ENCODE peak calls at places on chromosomes 3 and 15, in ten cellular contexts. One of them, this sample, is unnamed.

GRCh38 chr15:65980824-65981456 is 111.6 kb downstream of the RAB11A start:
- DNase-seq in transverse colon: peak; percentile 71
- DNase-seq in HL-60: peak; percentile 27
- DNase-seq in sigmoid colon: no peak
- DNase-seq in Jurkat, Clone E6-1: peak; percentile 24
- DNase-seq in WERI-Rb-1: peak; percentile 83
- DNase-seq in endothelial cell of umbilical vein: peak; percentile 52
- DNase-seq in cardiac muscle cell: peak; percentile 74
- DNase-seq in fibroblast of pulmonary artery: peak; percentile 78
- DNase-seq in CD8-positive, alpha-beta T cell: no peak
- DNase-seq in this sample: peak; percentile 96

GRCh38 chr3:124993462-124993861 is 58.9 kb upstream of the MUC13 start:
- DNase-seq in HL-60: no peak
- DNase-seq in sigmoid colon: peak; percentile 78
- DNase-seq in transverse colon: no peak
- DNase-seq in cardiac muscle cell: no peak
- DNase-seq in Jurkat, Clone E6-1: no peak
- DNase-seq in endothelial cell of umbilical vein: no peak
- DNase-seq in fibroblast of pulmonary artery: peak; percentile 63
- DNase-seq in CD8-positive, alpha-beta T cell: no peak
- DNase-seq in WERI-Rb-1: no peak
- DNase-seq in this sample: no peak

GRCh38 chr15:36883705-36884355 is 216.5 kb downstream of the MEIS2 start:
- DNase-seq in HL-60: peak; percentile 84
- DNase-seq in fibroblast of pulmonary artery: peak; percentile 94
- DNase-seq in sigmoid colon: peak; percentile 96
- DNase-seq in endothelial cell of umbilical vein: peak; percentile 79
- DNase-seq in transverse colon: peak; percentile 82
- DNase-seq in CD8-positive, alpha-beta T cell: no peak
- DNase-seq in Jurkat, Clone E6-1: peak; percentile 58
- DNase-seq in WERI-Rb-1: peak; percentile 95
- DNase-seq in cardiac muscle cell: peak; percentile 97
- DNase-seq in this sample: peak; percentile 95

GRCh38 chr3:45224824-45225464 is 1.1 kb downstream of the TMEM158 start:
- DNase-seq in transverse colon: peak; percentile 74
- DNase-seq in endothelial cell of umbilical vein: peak; percentile 64
- DNase-seq in HL-60: peak; percentile 64
- DNase-seq in CD8-positive, alpha-beta T cell: no peak
- DNase-seq in cardiac muscle cell: peak; percentile 82
- DNase-seq in Jurkat, Clone E6-1: no peak
- DNase-seq in fibroblast of pulmonary artery: peak; percentile 77
- DNase-seq in sigmoid colon: peak; percentile 82
- DNase-seq in WERI-Rb-1: peak; percentile 86
- DNase-seq in this sample: peak; percentile 95

GRCh38 chr15:68149059-68149458 is 56.1 kb downstream of the CALML4 start:
- DNase-seq in WERI-Rb-1: no peak
- DNase-seq in HL-60: no peak
- DNase-seq in Jurkat, Clone E6-1: no peak
- DNase-seq in CD8-positive, alpha-beta T cell: no peak
- DNase-seq in transverse colon: no peak
- DNase-seq in endothelial cell of umbilical vein: no peak
- DNase-seq in cardiac muscle cell: no peak
- DNase-seq in fibroblast of pulmonary artery: peak; percentile 22
- DNase-seq in sigmoid colon: no peak
- DNase-seq in this sample: no peak

GRCh38 chr3:32177702-32178198 is 60.7 kb upstream of the CMTM8 start:
- DNase-seq in HL-60: peak; percentile 77
- DNase-seq in cardiac muscle cell: peak; percentile 88
- DNase-seq in fibroblast of pulmonary artery: peak; percentile 92
- DNase-seq in CD8-positive, alpha-beta T cell: no peak
- DNase-seq in transverse colon: peak; percentile 67
- DNase-seq in endothelial cell of umbilical vein: peak; percentile 91
- DNase-seq in Jurkat, Clone E6-1: peak; percentile 23
- DNase-seq in sigmoid colon: no peak
- DNase-seq in WERI-Rb-1: peak; percentile 83
- DNase-seq in this sample: peak; percentile 94

GRCh38 chr3:142875099-142875498 is 13.8 kb downstream of the PCOLCE2 start:
- DNase-seq in CD8-positive, alpha-beta T cell: no peak
- DNase-seq in WERI-Rb-1: no peak
- DNase-seq in transverse colon: no peak
- DNase-seq in Jurkat, Clone E6-1: no peak
- DNase-seq in cardiac muscle cell: no peak
- DNase-seq in sigmoid colon: no peak
- DNase-seq in HL-60: no peak
- DNase-seq in endothelial cell of umbilical vein: no peak
- DNase-seq in fibroblast of pulmonary artery: no peak
- DNase-seq in this sample: no peak

GRCh38 chr3:9552252-9552999 is 1.2 kb downstream of the LHFPL4 start:
- DNase-seq in sigmoid colon: no peak
- DNase-seq in Jurkat, Clone E6-1: no peak
- DNase-seq in transverse colon: peak; percentile 16
- DNase-seq in CD8-positive, alpha-beta T cell: no peak
- DNase-seq in fibroblast of pulmonary artery: peak; percentile 68
- DNase-seq in WERI-Rb-1: peak; percentile 60
- DNase-seq in endothelial cell of umbilical vein: peak; percentile 45
- DNase-seq in HL-60: peak; percentile 23
- DNase-seq in cardiac muscle cell: peak; percentile 84
- DNase-seq in this sample: peak; percentile 96

GRCh38 chr3:138202945-138203701 is 16.0 kb downstream of the ARMC8 start:
- DNase-seq in transverse colon: no peak
- DNase-seq in Jurkat, Clone E6-1: peak; percentile 59
- DNase-seq in CD8-positive, alpha-beta T cell: no peak
- DNase-seq in fibroblast of pulmonary artery: no peak
- DNase-seq in endothelial cell of umbilical vein: no peak
- DNase-seq in WERI-Rb-1: no peak
- DNase-seq in cardiac muscle cell: no peak
- DNase-seq in sigmoid colon: no peak
- DNase-seq in HL-60: no peak
- DNase-seq in this sample: no peak

GRCh38 chr3:62708642-62709041 is 166.6 kb downstream of the CADPS start:
- DNase-seq in sigmoid colon: no peak
- DNase-seq in Jurkat, Clone E6-1: no peak
- DNase-seq in HL-60: no peak
- DNase-seq in transverse colon: no peak
- DNase-seq in WERI-Rb-1: peak; percentile 71
- DNase-seq in fibroblast of pulmonary artery: no peak
- DNase-seq in endothelial cell of umbilical vein: no peak
- DNase-seq in cardiac muscle cell: no peak
- DNase-seq in CD8-positive, alpha-beta T cell: no peak
- DNase-seq in this sample: peak; percentile 47

GRCh38 chr3:143098032-143098764 is 21.4 kb upstream of the CHST2 start:
- DNase-seq in Jurkat, Clone E6-1: no peak
- DNase-seq in sigmoid colon: no peak
- DNase-seq in fibroblast of pulmonary artery: no peak
- DNase-seq in CD8-positive, alpha-beta T cell: no peak
- DNase-seq in cardiac muscle cell: no peak
- DNase-seq in WERI-Rb-1: no peak
- DNase-seq in endothelial cell of umbilical vein: no peak
- DNase-seq in HL-60: no peak
- DNase-seq in transverse colon: no peak
- DNase-seq in this sample: no peak

GRCh38 chr3:126493731-126494130 is 18.0 kb upstream of the ZXDC start:
- DNase-seq in Jurkat, Clone E6-1: peak; percentile 83
- DNase-seq in HL-60: peak; percentile 69
- DNase-seq in transverse colon: no peak
- DNase-seq in sigmoid colon: no peak
- DNase-seq in fibroblast of pulmonary artery: no peak
- DNase-seq in WERI-Rb-1: peak; percentile 49
- DNase-seq in endothelial cell of umbilical vein: no peak
- DNase-seq in CD8-positive, alpha-beta T cell: no peak
- DNase-seq in cardiac muscle cell: no peak
- DNase-seq in this sample: no peak

GRCh38 chr3:186219211-186219638 is 110.3 kb upstream of the ETV5 start:
- DNase-seq in sigmoid colon: no peak
- DNase-seq in fibroblast of pulmonary artery: no peak
- DNase-seq in HL-60: no peak
- DNase-seq in CD8-positive, alpha-beta T cell: no peak
- DNase-seq in Jurkat, Clone E6-1: peak; percentile 69
- DNase-seq in transverse colon: no peak
- DNase-seq in endothelial cell of umbilical vein: no peak
- DNase-seq in cardiac muscle cell: no peak
- DNase-seq in WERI-Rb-1: peak; percentile 15
- DNase-seq in this sample: no peak
- H3K4me3 ChIP-seq in sigmoid colon: no peak overlapping the region
- H3K4me3 ChIP-seq in fibroblast of pulmonary artery: no peak overlapping the region
- H3K4me3 ChIP-seq in HL-60: no peak overlapping the region
- H3K4me3 ChIP-seq in CD8-positive, alpha-beta T cell: no peak overlapping the region
- H3K4me3 ChIP-seq in Jurkat, Clone E6-1: no peak overlapping the region
- H3K4me3 ChIP-seq in transverse colon: no peak overlapping the region
- H3K4me3 ChIP-seq in endothelial cell of umbilical vein: no peak overlapping the region
- H3K4me3 ChIP-seq in cardiac muscle cell: no peak overlapping the region
- H3K4me3 ChIP-seq in WERI-Rb-1: no peak overlapping the region
- H3K4me3 ChIP-seq in this sample: no peak overlapping the region

DNA sequence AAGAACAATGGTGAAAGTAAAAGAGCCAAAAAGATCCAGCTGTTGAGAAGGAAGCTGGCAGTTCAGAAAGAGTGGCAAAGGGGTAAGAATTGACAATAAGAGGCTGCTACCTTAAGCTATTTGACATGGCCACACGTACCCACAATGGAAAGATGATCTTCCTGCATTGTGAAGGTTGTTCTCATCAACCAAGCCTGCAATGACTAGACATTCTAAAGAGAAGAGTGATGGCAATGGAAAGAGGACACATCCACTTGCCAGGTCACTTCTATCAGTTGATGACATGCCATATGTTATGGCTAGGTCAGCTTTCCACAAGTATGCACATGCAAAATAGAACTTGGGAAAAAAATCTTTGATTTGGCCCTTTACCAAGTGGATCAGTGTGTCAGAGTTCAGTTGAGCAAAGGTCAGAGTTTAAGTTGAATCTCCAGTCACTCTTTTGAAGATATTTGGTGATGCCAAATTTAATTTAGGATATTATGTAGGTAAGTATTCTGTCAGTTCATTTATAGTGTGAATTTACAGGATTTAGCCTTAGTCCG is 105.0 kb upstream of the FLNB start:
- DNase-seq in cardiac muscle cell: no peak
- DNase-seq in WERI-Rb-1: no peak
- DNase-seq in CD8-positive, alpha-beta T cell: no peak
- DNase-seq in Jurkat, Clone E6-1: no peak
- DNase-seq in sigmoid colon: no peak
- DNase-seq in endothelial cell of umbilical vein: no peak
- DNase-seq in HL-60: no peak
- DNase-seq in fibroblast of pulmonary artery: no peak
- DNase-seq in transverse colon: no peak
- DNase-seq in this sample: no peak
- H3K4me3 ChIP-seq in cardiac muscle cell: no peak overlapping the region
- H3K4me3 ChIP-seq in WERI-Rb-1: no peak overlapping the region
- H3K4me3 ChIP-seq in CD8-positive, alpha-beta T cell: no peak overlapping the region
- H3K4me3 ChIP-seq in Jurkat, Clone E6-1: no peak overlapping the region
- H3K4me3 ChIP-seq in sigmoid colon: no peak overlapping the region
- H3K4me3 ChIP-seq in endothelial cell of umbilical vein: no peak overlapping the region
- H3K4me3 ChIP-seq in HL-60: no peak overlapping the region
- H3K4me3 ChIP-seq in fibroblast of pulmonary artery: no peak overlapping the region
- H3K4me3 ChIP-seq in transverse colon: no peak overlapping the region
- H3K4me3 ChIP-seq in this sample: no peak overlapping the region

DNA sequence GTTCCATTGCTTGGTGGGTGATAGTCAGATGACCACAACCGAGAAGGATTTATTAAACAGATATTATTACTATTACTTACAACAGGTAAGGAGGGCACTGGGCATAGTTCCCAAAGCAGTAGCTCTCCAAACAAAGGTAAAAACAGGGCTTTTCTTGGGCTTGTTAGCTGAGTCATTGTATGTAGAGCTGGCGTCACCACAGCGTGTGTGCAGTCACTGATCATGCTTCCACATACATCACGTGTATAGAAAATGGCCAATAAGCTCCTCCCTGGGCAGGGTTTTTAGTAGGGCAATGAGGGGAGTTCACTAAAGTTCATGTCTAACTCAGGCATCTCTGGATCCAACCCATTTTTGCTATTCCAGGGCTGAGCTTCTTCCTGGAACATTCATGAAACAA is 5.8 kb upstream of the SAMMSON start:
- DNase-seq in cardiac muscle cell: no peak
- DNase-seq in CD8-positive, alpha-beta T cell: no peak
- DNase-seq in endothelial cell of umbilical vein: no peak
- DNase-seq in fibroblast of pulmonary artery: no peak
- DNase-seq in Jurkat, Clone E6-1: no peak
- DNase-seq in WERI-Rb-1: no peak
- DNase-seq in HL-60: no peak
- DNase-seq in sigmoid colon: no peak
- DNase-seq in transverse colon: no peak
- DNase-seq in this sample: no peak
- H3K4me3 ChIP-seq in cardiac muscle cell: no peak overlapping the region
- H3K4me3 ChIP-seq in CD8-positive, alpha-beta T cell: no peak overlapping the region
- H3K4me3 ChIP-seq in endothelial cell of umbilical vein: no peak overlapping the region
- H3K4me3 ChIP-seq in fibroblast of pulmonary artery: no peak overlapping the region
- H3K4me3 ChIP-seq in Jurkat, Clone E6-1: no peak overlapping the region
- H3K4me3 ChIP-seq in WERI-Rb-1: no peak overlapping the region
- H3K4me3 ChIP-seq in HL-60: no peak overlapping the region
- H3K4me3 ChIP-seq in sigmoid colon: no peak overlapping the region
- H3K4me3 ChIP-seq in transverse colon: no peak overlapping the region
- H3K4me3 ChIP-seq in this sample: no peak overlapping the region

GRCh38 chr3:173743111-173743510 is 345.6 kb downstream of the NLGN1 start:
- DNase-seq in endothelial cell of umbilical vein: peak; percentile 50
- DNase-seq in fibroblast of pulmonary artery: no peak
- DNase-seq in sigmoid colon: no peak
- DNase-seq in Jurkat, Clone E6-1: no peak
- DNase-seq in CD8-positive, alpha-beta T cell: no peak
- DNase-seq in WERI-Rb-1: no peak
- DNase-seq in transverse colon: no peak
- DNase-seq in cardiac muscle cell: no peak
- DNase-seq in HL-60: no peak
- DNase-seq in this sample: no peak

GRCh38 chr3:173742491-173742890 is 344.9 kb downstream of the NLGN1 start:
- DNase-seq in WERI-Rb-1: no peak
- DNase-seq in sigmoid colon: no peak
- DNase-seq in endothelial cell of umbilical vein: peak; percentile 17
- DNase-seq in CD8-positive, alpha-beta T cell: no peak
- DNase-seq in cardiac muscle cell: no peak
- DNase-seq in HL-60: no peak
- DNase-seq in Jurkat, Clone E6-1: no peak
- DNase-seq in fibroblast of pulmonary artery: no peak
- DNase-seq in transverse colon: no peak
- DNase-seq in this sample: no peak

GRCh38 chr3:173744479-173744878 is 346.9 kb downstream of the NLGN1 start:
- DNase-seq in fibroblast of pulmonary artery: no peak
- DNase-seq in HL-60: no peak
- DNase-seq in cardiac muscle cell: no peak
- DNase-seq in Jurkat, Clone E6-1: no peak
- DNase-seq in endothelial cell of umbilical vein: peak; percentile 76
- DNase-seq in CD8-positive, alpha-beta T cell: no peak
- DNase-seq in sigmoid colon: no peak
- DNase-seq in WERI-Rb-1: no peak
- DNase-seq in transverse colon: no peak
- DNase-seq in this sample: no peak

GRCh38 chr3:173745952-173746682 is 348.6 kb downstream of the NLGN1 start:
- DNase-seq in fibroblast of pulmonary artery: peak; percentile 50
- DNase-seq in sigmoid colon: no peak
- DNase-seq in Jurkat, Clone E6-1: no peak
- DNase-seq in HL-60: no peak
- DNase-seq in cardiac muscle cell: no peak
- DNase-seq in transverse colon: no peak
- DNase-seq in WERI-Rb-1: no peak
- DNase-seq in CD8-positive, alpha-beta T cell: no peak
- DNase-seq in endothelial cell of umbilical vein: peak; percentile 93
- DNase-seq in this sample: no peak

DNA sequence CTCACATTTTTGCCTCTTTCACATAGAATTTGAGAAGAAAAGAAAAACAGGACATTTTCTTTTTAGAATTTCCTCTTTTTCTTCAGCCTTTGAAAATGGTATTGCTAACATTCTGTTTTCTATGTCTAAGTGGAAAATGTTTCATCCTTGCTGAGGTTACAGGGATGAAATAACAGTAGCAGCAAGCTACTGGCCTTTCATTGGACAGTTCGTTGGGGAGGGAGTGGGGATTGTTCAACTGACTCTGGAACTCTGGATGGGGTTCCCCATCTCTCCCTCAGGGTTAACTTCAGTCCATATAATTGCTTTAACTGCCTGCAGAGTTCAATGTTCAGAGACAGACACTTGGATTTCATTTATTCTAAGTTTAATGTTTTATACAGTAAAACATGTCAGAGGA is 346.0 kb downstream of the NLGN1 start:
- DNase-seq in endothelial cell of umbilical vein: peak; percentile 32
- DNase-seq in Jurkat, Clone E6-1: no peak
- DNase-seq in cardiac muscle cell: no peak
- DNase-seq in HL-60: no peak
- DNase-seq in sigmoid colon: no peak
- DNase-seq in fibroblast of pulmonary artery: no peak
- DNase-seq in CD8-positive, alpha-beta T cell: no peak
- DNase-seq in transverse colon: no peak
- DNase-seq in WERI-Rb-1: no peak
- DNase-seq in this sample: no peak
- H3K4me3 ChIP-seq in endothelial cell of umbilical vein: no peak overlapping the region
- H3K4me3 ChIP-seq in Jurkat, Clone E6-1: no peak overlapping the region
- H3K4me3 ChIP-seq in cardiac muscle cell: no peak overlapping the region
- H3K4me3 ChIP-seq in HL-60: no peak overlapping the region
- H3K4me3 ChIP-seq in sigmoid colon: no peak overlapping the region
- H3K4me3 ChIP-seq in fibroblast of pulmonary artery: no peak overlapping the region
- H3K4me3 ChIP-seq in CD8-positive, alpha-beta T cell: no peak overlapping the region
- H3K4me3 ChIP-seq in transverse colon: no peak overlapping the region
- H3K4me3 ChIP-seq in WERI-Rb-1: no peak overlapping the region
- H3K4me3 ChIP-seq in this sample: no peak overlapping the region